ENCODE peak calls at places on chromosome 11, in four cellular contexts. X is neural crest cell, Q is lower leg skin, F is cardiac fibroblast. O is an unnamed sample.

GRCh38 chr11:120712862-120713770 is 201.6 kb downstream of the GRIK4 start:
- DNase-seq in X (no peak), Q (no peak), F (no peak), O (no peak)

GRCh38 chr11:59281177-59281576 is 68.5 kb upstream of the MPEG1 start:
- DNase-seq in X (no peak), Q (no peak), F (no peak), O (no peak)

GRCh38 chr11:104772806-104773241 is 125.4 kb downstream of the CASP12 start:
- DNase-seq in X (no peak), Q (peak), F (peak), O (no peak)

GRCh38 chr11:70719516-70719915 is 321.2 kb downstream of the CTTN start:
- DNase-seq in X (no peak), Q (no peak), F (no peak), O (no peak)

GRCh38 chr11:86060544-86060943 is 8.3 kb downstream of the PICALM start:
- DNase-seq in X (no peak), Q (no peak), F (no peak), O (no peak)

GRCh38 chr11:68584097-68584496 is 100.2 kb upstream of the GAL start:
- DNase-seq in X (peak), Q (peak), F (peak), O (no peak)

GRCh38 chr11:91796999-91797398 is 427.6 kb upstream of the FAT3 start:
- DNase-seq in X (no peak), Q (no peak), F (no peak), O (no peak)

GRCh38 chr11:1160231-1161101 is 2.7 kb downstream of the MUC5AC start:
- DNase-seq in X (no peak), Q (no peak), F (no peak), O (no peak)

GRCh38 chr11:128180446-128181089 is 406.8 kb downstream of the ETS1 start:
- DNase-seq in X (no peak), Q (no peak), F (peak), O (no peak)

GRCh38 chr11:107799245-107799859 is 59.2 kb downstream of the SLC35F2 start:
- DNase-seq in X (peak), Q (peak), F (peak), O (no peak)

GRCh38 chr11:121214861-121215260 is 77.7 kb upstream of the SC5D start:
- DNase-seq in X (no peak), Q (no peak), F (no peak), O (no peak)

GRCh38 chr11:70107191-70107590 is 29.1 kb downstream of the ANO1 start:
- DNase-seq in X (no peak), Q (no peak), F (no peak), O (no peak)

GRCh38 chr11:124644426-124645280 is 22.0 kb downstream of the TBRG1 start:
- DNase-seq in X (peak), Q (peak), F (peak), O (peak)

DNA sequence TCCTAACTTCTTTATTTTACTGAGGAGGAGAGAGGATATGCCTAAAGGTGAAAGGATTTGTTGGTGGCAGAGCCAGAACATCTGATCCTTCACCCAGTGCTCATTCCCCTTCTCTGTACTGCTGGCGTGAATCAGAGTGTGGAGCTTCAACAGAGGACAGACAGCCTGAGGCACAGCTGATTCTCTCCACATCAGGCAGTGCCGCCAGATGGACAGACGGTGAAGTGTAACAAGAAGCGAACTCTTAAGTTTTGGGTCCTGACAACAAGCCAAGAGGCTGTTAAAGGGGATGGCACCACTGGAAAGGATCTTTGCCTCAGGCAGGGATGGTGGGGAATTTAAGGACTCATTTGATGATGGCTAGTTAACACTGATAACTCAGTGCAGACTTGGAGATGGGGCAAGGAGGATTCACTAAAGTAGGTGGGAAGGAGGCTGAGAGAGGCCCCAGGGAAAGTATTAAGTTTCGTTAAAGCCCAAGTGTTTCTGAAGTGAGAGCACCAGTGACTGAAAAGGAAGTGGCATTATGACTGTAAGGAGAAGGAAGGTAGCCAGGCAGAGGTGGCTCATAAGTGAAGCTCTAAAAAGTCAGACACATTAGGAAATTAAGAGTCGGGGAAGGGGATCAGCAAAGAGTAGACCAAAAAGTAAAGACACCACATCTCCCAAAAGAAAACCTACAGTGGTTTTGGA is 81.3 kb downstream of the CLPB start:
- DNase-seq in X (peak), Q (no peak), F (peak), O (no peak)
- TF ChIP-seq CTCF in X (peak), Q (no peak), F (peak), O (peak)

DNA sequence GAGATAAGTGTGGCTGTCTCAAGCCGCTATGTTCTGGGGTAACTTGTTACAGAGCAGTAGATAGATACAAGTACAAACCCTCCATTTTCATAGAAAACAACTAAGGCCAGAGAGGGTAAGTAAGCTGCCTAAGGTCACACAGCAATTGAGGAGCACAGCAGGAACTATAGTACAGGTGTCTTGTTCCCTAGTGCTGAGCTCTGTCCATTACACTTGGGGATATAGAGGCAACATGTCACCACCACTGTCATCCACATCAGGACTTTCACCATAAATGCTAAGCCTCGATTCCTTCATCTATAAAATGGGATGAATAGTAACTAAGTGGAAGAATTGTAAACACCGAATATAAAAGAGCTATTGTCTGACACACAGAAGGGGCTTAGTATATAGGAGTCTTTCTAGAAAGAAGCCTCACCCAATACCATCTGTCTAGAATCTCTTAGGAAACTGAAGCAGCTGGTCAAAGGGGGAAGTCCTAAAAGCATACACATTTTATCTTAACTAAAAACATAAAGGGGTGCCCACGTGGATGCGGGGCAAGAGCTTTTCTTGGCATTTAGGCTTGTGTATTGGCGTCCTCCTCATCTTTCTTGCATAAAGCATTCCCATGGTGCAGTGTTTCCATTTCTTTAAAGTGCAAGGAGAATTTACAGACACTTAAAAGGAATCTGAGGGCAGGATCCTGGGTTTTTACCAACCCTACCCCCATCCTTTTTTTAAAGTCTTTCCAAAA is 93.8 kb upstream of the ALX4 start:
- DNase-seq in X (no peak), Q (no peak), F (no peak), O (no peak)
- TF ChIP-seq CTCF in X (no peak), Q (no peak), F (no peak), O (no peak)

DNA sequence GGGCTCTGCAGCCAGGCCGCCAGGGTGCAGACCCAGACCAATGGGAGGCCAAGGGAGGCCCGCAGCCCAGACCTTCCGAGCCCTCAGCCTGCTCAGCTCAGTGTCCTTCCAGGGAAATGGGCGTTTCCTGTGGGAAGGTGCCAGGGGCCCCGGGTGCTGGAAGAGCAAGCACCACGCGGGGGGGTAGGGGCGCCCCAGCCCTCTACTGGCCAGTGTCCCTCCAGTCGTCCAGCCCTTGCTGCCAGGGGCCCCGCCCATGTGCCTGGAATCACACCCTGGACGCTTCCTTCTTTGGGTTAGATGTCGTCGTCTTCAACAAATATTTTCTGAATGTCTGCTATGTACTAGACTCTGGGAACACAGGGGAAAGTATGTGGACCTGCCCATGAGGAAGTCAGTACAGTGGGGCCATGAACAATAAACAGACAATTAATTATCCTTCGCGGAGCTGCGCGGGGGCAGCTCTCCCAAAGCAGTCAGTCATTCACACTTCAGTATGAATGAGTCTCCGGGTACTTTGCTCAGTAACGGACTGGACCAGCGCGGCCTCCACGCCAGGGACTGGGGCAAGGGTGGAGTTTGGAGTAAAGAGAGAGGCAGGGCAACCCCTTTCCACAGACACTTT is 60.2 kb downstream of the CDKN1C start:
- DNase-seq in X (no peak), Q (peak), F (peak), O (no peak)
- TF ChIP-seq CTCF in X (no peak), Q (no peak), F (peak), O (no peak)

GRCh38 chr11:34890089-34890488 is 26.1 kb downstream of the APIP start:
- DNase-seq in X (no peak), Q (no peak), F (peak), O (no peak)
- TF ChIP-seq CTCF in X (peak), Q (no peak), F (peak), O (no peak)

DNA sequence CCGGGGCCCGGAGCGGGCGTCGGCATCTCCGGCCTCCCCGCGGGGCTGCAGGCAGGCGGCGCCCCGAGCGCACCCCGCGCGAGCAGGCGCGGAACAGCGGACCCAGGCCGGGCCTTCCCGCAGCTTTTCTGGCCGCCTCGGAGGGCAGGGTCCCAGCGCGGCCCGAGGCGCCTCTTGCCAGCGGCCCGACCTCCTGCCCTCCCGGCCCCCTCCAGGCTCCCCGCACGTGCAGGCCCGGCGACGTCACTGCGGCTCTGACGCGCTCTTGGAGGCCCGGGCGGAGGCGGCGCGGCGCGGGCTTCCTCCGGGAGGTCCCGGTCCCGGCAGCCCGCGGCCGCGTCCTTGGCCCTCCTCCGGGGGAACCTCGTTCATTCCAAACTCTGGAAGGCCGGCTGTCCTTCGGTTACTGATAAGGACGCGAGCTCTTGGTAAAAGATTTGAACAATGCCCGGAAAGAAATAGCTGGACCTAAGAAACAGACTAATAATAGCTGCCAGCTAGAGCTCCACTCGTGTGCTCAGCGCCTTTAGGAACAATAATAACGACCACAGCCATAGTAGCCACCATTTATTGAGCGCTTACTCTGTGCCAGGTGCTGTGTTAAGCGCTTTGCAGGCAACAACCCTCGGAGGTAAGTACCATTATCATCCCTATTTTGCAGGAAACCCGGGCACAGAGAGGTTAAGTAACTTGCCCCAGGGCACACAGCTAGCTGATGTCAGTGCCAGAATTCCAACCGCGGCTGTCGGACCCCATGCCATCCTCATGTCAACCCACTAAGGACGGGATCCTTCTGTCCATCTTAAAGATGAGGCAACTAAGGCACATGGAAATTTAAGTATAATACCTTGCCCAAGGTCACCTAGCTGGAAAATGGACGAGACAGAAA is 39.1 kb upstream of the CREB3L1 start:
- DNase-seq in X (peak), Q (peak), F (peak), O (peak)
- TF ChIP-seq CTCF in X (peak), Q (no peak), F (no peak), O (no peak)

DNA sequence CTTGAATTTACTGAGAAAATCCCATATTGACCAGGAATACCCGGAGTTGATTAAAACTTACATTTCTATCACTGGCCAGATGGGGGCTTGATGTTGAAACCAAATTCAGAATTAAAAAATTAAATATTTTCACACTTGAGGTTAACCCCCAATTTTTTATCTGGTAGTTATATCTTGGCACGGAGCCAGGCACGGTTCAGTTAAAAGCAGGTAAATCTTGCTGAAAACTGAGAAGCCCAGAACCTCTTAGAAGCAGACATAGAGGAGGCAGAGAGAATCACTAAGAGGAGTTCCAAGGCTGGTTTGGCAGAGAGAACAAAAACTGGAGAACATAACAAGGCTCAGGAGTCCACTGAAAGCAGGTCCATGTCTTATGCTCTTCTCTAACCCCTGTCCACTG is 77.7 kb downstream of the USP35 start:
- DNase-seq in X (no peak), Q (no peak), F (no peak), O (no peak)
- TF ChIP-seq CTCF in X (peak), Q (no peak), F (no peak), O (no peak)

DNA sequence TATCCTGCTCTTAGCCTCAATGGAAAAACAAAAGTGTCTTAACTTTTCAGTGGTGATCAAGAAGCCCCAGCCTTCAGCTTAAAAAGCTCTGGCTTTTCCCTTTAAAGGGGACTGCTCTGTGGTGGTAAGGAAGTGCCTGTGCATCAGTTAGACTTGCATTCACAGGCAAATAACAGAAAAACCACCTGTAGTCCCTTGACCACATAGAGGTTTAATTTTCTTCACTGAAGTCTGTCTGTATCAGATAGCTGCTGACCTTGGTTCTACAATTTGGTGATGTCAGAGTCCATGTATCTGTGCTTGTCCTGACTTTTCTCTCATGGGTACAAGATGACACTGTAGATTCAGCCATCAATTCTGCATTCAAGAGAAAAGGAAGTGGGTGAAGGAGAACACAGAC is 43.0 kb upstream of the RDX start:
- DNase-seq in X (no peak), Q (no peak), F (no peak), O (no peak)
- TF ChIP-seq CTCF in X (no peak), Q (no peak), F (no peak), O (no peak)

O was measured in D721Med.